ENCODE peak calls at places on chromosomes 13 and 19, in six cellular contexts. One of them, this sample, is unnamed.

GRCh38 chr13:25335856-25336255 is 34.4 kb downstream of the NUP58 start:
- DNase-seq in GM13977: no peak
- DNase-seq in NB4: no peak
- DNase-seq in fibroblast of villous mesenchyme: no peak
- DNase-seq in cardiac muscle cell: no peak
- DNase-seq in tibial nerve: no peak
- DNase-seq in this sample: no peak

GRCh38 chr13:37144661-37145060 is 39.2 kb upstream of the CSNK1A1L start:
- DNase-seq in tibial nerve: no peak
- DNase-seq in NB4: no peak
- DNase-seq in cardiac muscle cell: no peak
- DNase-seq in GM13977: no peak
- DNase-seq in fibroblast of villous mesenchyme: no peak
- DNase-seq in this sample: no peak

GRCh38 chr13:34340534-34340933 is 522.6 kb downstream of the RFC3 start:
- DNase-seq in NB4: no peak
- DNase-seq in GM13977: no peak
- DNase-seq in tibial nerve: no peak
- DNase-seq in fibroblast of villous mesenchyme: peak
- DNase-seq in cardiac muscle cell: no peak
- DNase-seq in this sample: no peak

GRCh38 chr19:47486900-47487299 is 2.9 kb upstream of the KPTN start:
- DNase-seq in tibial nerve: no peak
- DNase-seq in NB4: peak
- DNase-seq in fibroblast of villous mesenchyme: no peak
- DNase-seq in GM13977: no peak
- DNase-seq in cardiac muscle cell: no peak
- DNase-seq in this sample: peak

GRCh38 chr19:33280351-33280921 is 21.9 kb downstream of the CEBPA start:
- DNase-seq in tibial nerve: no peak
- DNase-seq in cardiac muscle cell: no peak
- DNase-seq in fibroblast of villous mesenchyme: no peak
- DNase-seq in NB4: peak
- DNase-seq in GM13977: peak
- DNase-seq in this sample: peak

GRCh38 chr19:34316741-34317241 is 48.2 kb upstream of the GPI start:
- DNase-seq in fibroblast of villous mesenchyme: peak
- DNase-seq in tibial nerve: no peak
- DNase-seq in NB4: no peak
- DNase-seq in GM13977: no peak
- DNase-seq in cardiac muscle cell: no peak
- DNase-seq in this sample: no peak

GRCh38 chr13:51370116-51370515 is 30.6 kb downstream of the SERPINE3 start:
- DNase-seq in cardiac muscle cell: no peak
- DNase-seq in fibroblast of villous mesenchyme: peak
- DNase-seq in GM13977: no peak
- DNase-seq in tibial nerve: no peak
- DNase-seq in NB4: peak
- DNase-seq in this sample: no peak

GRCh38 chr19:18999016-18999758 is 34.1 kb downstream of the SUGP2 start:
- DNase-seq in NB4: no peak
- DNase-seq in cardiac muscle cell: no peak
- DNase-seq in GM13977: no peak
- DNase-seq in fibroblast of villous mesenchyme: peak
- DNase-seq in tibial nerve: no peak
- DNase-seq in this sample: no peak

GRCh38 chr13:43805681-43806128 is 18.9 kb upstream of the ENOX1 start:
- DNase-seq in NB4: no peak
- DNase-seq in GM13977: no peak
- DNase-seq in fibroblast of villous mesenchyme: no peak
- DNase-seq in cardiac muscle cell: no peak
- DNase-seq in tibial nerve: no peak
- DNase-seq in this sample: no peak

GRCh38 chr19:33134571-33135041 is 2.7 kb downstream of the WDR88 start:
- DNase-seq in NB4: no peak
- DNase-seq in tibial nerve: no peak
- DNase-seq in GM13977: peak
- DNase-seq in fibroblast of villous mesenchyme: no peak
- DNase-seq in cardiac muscle cell: no peak
- DNase-seq in this sample: peak

GRCh38 chr13:27339299-27339698 is 68.7 kb downstream of the RASL11A start:
- DNase-seq in cardiac muscle cell: peak
- DNase-seq in fibroblast of villous mesenchyme: peak
- DNase-seq in GM13977: peak
- DNase-seq in tibial nerve: peak
- DNase-seq in NB4: peak
- DNase-seq in this sample: peak

GRCh38 chr19:44990966-44991365 is 10.3 kb upstream of the RELB start:
- DNase-seq in tibial nerve: no peak
- DNase-seq in cardiac muscle cell: no peak
- DNase-seq in NB4: no peak
- DNase-seq in GM13977: no peak
- DNase-seq in fibroblast of villous mesenchyme: no peak
- DNase-seq in this sample: no peak

GRCh38 chr19:49058592-49058991 is 1.0 kb upstream of the CGB7 start:
- DNase-seq in tibial nerve: no peak
- DNase-seq in fibroblast of villous mesenchyme: peak
- DNase-seq in GM13977: peak
- DNase-seq in NB4: no peak
- DNase-seq in cardiac muscle cell: peak
- DNase-seq in this sample: peak

GRCh38 chr19:42270346-42271044 is 1.4 kb downstream of the CIC start:
- DNase-seq in cardiac muscle cell: no peak
- DNase-seq in fibroblast of villous mesenchyme: peak
- DNase-seq in tibial nerve: no peak
- DNase-seq in NB4: peak
- DNase-seq in GM13977: peak
- DNase-seq in this sample: peak

GRCh38 chr13:42041684-42042035 is 6.8 kb upstream of the DGKH start:
- DNase-seq in GM13977: peak
- DNase-seq in fibroblast of villous mesenchyme: peak
- DNase-seq in NB4: peak
- DNase-seq in cardiac muscle cell: peak
- DNase-seq in tibial nerve: peak
- DNase-seq in this sample: peak

GRCh38 chr13:94435604-94436226 is 43.8 kb downstream of the DCT start:
- DNase-seq in NB4: peak
- DNase-seq in tibial nerve: no peak
- DNase-seq in cardiac muscle cell: peak
- DNase-seq in GM13977: peak
- DNase-seq in fibroblast of villous mesenchyme: peak
- DNase-seq in this sample: no peak

GRCh38 chr19:19489804-19490204 is 25.5 kb downstream of the TSSK6 start:
- DNase-seq in NB4: no peak
- DNase-seq in tibial nerve: no peak
- DNase-seq in GM13977: no peak
- DNase-seq in fibroblast of villous mesenchyme: no peak
- DNase-seq in cardiac muscle cell: peak
- DNase-seq in this sample: no peak

GRCh38 chr13:41813426-41813825 is 147.5 kb downstream of the VWA8 start:
- DNase-seq in tibial nerve: no peak
- DNase-seq in GM13977: no peak
- DNase-seq in NB4: no peak
- DNase-seq in cardiac muscle cell: no peak
- DNase-seq in fibroblast of villous mesenchyme: peak
- DNase-seq in this sample: no peak

GRCh38 chr19:6100284-6100915 is 9.9 kb downstream of the RFX2 start:
- DNase-seq in fibroblast of villous mesenchyme: no peak
- DNase-seq in tibial nerve: no peak
- DNase-seq in cardiac muscle cell: no peak
- DNase-seq in GM13977: no peak
- DNase-seq in NB4: peak
- DNase-seq in this sample: peak

DNA sequence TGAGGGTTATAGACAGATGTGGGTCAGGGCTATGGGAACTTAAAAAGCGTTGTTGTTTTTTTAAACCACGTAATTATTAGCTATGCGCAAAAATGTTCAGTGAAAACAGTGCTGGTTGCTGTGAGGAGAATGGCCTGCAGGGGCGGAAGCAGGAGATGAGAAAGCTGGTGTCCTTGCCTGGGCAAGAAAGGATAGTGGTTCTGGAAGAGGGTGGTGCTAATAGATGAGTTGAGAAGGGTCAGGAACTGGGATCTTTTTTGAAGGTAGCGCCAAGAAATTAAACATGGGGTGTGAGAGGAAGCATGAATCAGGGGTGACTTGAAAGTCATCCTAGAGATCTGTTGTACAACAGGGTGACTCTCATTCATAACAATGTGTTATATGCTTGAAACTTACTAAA is 4.8 kb upstream of the SMG9 start:
- DNase-seq in fibroblast of villous mesenchyme: peak
- DNase-seq in NB4: no peak
- DNase-seq in GM13977: no peak
- DNase-seq in cardiac muscle cell: no peak
- DNase-seq in tibial nerve: no peak
- DNase-seq in this sample: no peak
- TF ChIP-seq CTCF in fibroblast of villous mesenchyme: peak
- TF ChIP-seq CTCF in NB4: no peak
- TF ChIP-seq CTCF in GM13977: no peak
- TF ChIP-seq CTCF in cardiac muscle cell: peak
- TF ChIP-seq CTCF in tibial nerve: no peak
- TF ChIP-seq CTCF in this sample: no peak

GRCh38 chr13:113946409-113947181 is 27.3 kb downstream of the C13orf46 start:
- DNase-seq in cardiac muscle cell: no peak
- DNase-seq in GM13977: no peak
- DNase-seq in NB4: no peak
- DNase-seq in fibroblast of villous mesenchyme: no peak
- DNase-seq in tibial nerve: no peak
- DNase-seq in this sample: no peak

GRCh38 chr13:113948034-113948742 is 25.7 kb downstream of the C13orf46 start:
- DNase-seq in cardiac muscle cell: no peak
- DNase-seq in fibroblast of villous mesenchyme: peak
- DNase-seq in GM13977: no peak
- DNase-seq in NB4: peak
- DNase-seq in tibial nerve: no peak
- DNase-seq in this sample: no peak

GRCh38 chr13:113945857-113946408 is 27.9 kb downstream of the C13orf46 start:
- DNase-seq in cardiac muscle cell: no peak
- DNase-seq in NB4: no peak
- DNase-seq in GM13977: no peak
- DNase-seq in tibial nerve: no peak
- DNase-seq in fibroblast of villous mesenchyme: no peak
- DNase-seq in this sample: no peak

GRCh38 chr13:113949546-113949945 is 24.3 kb downstream of the C13orf46 start:
- DNase-seq in cardiac muscle cell: no peak
- DNase-seq in tibial nerve: no peak
- DNase-seq in NB4: no peak
- DNase-seq in fibroblast of villous mesenchyme: no peak
- DNase-seq in GM13977: no peak
- DNase-seq in this sample: no peak

GRCh38 chr13:113947321-113948033 is 26.4 kb downstream of the C13orf46 start:
- DNase-seq in NB4: no peak
- DNase-seq in fibroblast of villous mesenchyme: peak
- DNase-seq in tibial nerve: peak
- DNase-seq in GM13977: no peak
- DNase-seq in cardiac muscle cell: no peak
- DNase-seq in this sample: no peak
- TF ChIP-seq CTCF in NB4: no peak
- TF ChIP-seq CTCF in fibroblast of villous mesenchyme: peak
- TF ChIP-seq CTCF in tibial nerve: peak
- TF ChIP-seq CTCF in GM13977: peak
- TF ChIP-seq CTCF in cardiac muscle cell: peak
- TF ChIP-seq CTCF in this sample: no peak

GRCh38 chr13:45468676-45469075 is 3.9 kb downstream of the COG3 start:
- DNase-seq in NB4: no peak
- DNase-seq in tibial nerve: no peak
- DNase-seq in cardiac muscle cell: no peak
- DNase-seq in fibroblast of villous mesenchyme: no peak
- DNase-seq in GM13977: no peak
- DNase-seq in this sample: peak

GRCh38 chr13:45466359-45466758 is 1.6 kb downstream of the COG3 start:
- DNase-seq in GM13977: no peak
- DNase-seq in tibial nerve: no peak
- DNase-seq in NB4: no peak
- DNase-seq in fibroblast of villous mesenchyme: no peak
- DNase-seq in cardiac muscle cell: no peak
- DNase-seq in this sample: no peak

GRCh38 chr13:45464141-45464686 is 525 bp upstream of the COG3 start:
- DNase-seq in tibial nerve: no peak
- DNase-seq in fibroblast of villous mesenchyme: no peak
- DNase-seq in cardiac muscle cell: no peak
- DNase-seq in GM13977: no peak
- DNase-seq in NB4: no peak
- DNase-seq in this sample: no peak

GRCh38 chr13:45464687-45465453 is at the start of gene COG3:
- DNase-seq in GM13977: peak
- DNase-seq in cardiac muscle cell: peak
- DNase-seq in NB4: peak
- DNase-seq in tibial nerve: peak
- DNase-seq in fibroblast of villous mesenchyme: peak
- DNase-seq in this sample: peak
- TF ChIP-seq CTCF in GM13977: peak
- TF ChIP-seq CTCF in cardiac muscle cell: peak
- TF ChIP-seq CTCF in NB4: peak
- TF ChIP-seq CTCF in tibial nerve: peak
- TF ChIP-seq CTCF in fibroblast of villous mesenchyme: peak
- TF ChIP-seq CTCF in this sample: no peak

GRCh38 chr19:3075605-3076431 is 13.5 kb upstream of the TLE5 start:
- DNase-seq in tibial nerve: no peak
- DNase-seq in cardiac muscle cell: peak
- DNase-seq in fibroblast of villous mesenchyme: no peak
- DNase-seq in NB4: peak
- DNase-seq in GM13977: peak
- DNase-seq in this sample: peak

GRCh38 chr19:3071764-3072163 is 9.5 kb upstream of the TLE5 start:
- DNase-seq in fibroblast of villous mesenchyme: no peak
- DNase-seq in NB4: no peak
- DNase-seq in tibial nerve: no peak
- DNase-seq in GM13977: no peak
- DNase-seq in cardiac muscle cell: no peak
- DNase-seq in this sample: no peak

GRCh38 chr19:3073159-3073563 is 10.9 kb upstream of the TLE5 start:
- DNase-seq in NB4: peak
- DNase-seq in tibial nerve: no peak
- DNase-seq in fibroblast of villous mesenchyme: peak
- DNase-seq in GM13977: no peak
- DNase-seq in cardiac muscle cell: no peak
- DNase-seq in this sample: no peak

GRCh38 chr19:3079578-3079977 is 14.6 kb upstream of the GNA11 start:
- DNase-seq in fibroblast of villous mesenchyme: no peak
- DNase-seq in cardiac muscle cell: no peak
- DNase-seq in GM13977: no peak
- DNase-seq in tibial nerve: no peak
- DNase-seq in NB4: no peak
- DNase-seq in this sample: no peak

DNA sequence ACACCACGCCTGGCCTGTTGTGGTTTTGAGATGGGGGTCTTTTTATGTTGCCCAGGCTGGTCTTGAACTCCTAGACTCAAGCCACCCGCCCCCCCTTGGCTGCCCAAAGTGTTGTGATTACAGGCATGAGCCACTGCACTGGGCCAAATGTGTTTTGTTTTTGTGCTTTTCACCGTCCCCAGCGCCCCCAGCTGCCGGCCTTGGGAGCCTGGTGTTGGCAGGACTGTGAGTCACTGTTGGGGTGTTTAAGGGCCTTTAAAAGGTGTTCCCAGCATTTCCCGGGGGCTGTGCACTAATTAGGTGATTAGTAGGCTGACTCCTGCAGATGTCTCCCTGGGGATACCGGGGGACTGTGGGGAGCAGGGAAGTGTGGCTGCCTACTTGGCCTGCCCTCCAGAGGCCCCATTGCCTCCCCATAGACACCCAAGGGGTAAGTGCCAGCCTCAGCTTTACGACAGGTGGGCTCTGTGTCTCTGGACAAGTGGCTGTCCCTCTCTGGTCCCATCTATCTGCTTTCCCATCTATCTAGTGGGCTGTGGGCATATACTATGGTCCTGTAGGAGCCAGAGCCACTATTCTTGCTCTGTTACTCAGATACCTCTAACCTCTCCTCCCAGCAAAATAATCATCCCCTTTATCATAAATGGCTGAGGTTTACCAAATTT is 11.8 kb upstream of the TLE5 start:
- DNase-seq in NB4: no peak
- DNase-seq in fibroblast of villous mesenchyme: peak
- DNase-seq in GM13977: no peak
- DNase-seq in cardiac muscle cell: no peak
- DNase-seq in tibial nerve: no peak
- DNase-seq in this sample: no peak
- TF ChIP-seq CTCF in NB4: no peak
- TF ChIP-seq CTCF in fibroblast of villous mesenchyme: peak
- TF ChIP-seq CTCF in GM13977: peak
- TF ChIP-seq CTCF in cardiac muscle cell: peak
- TF ChIP-seq CTCF in tibial nerve: no peak
- TF ChIP-seq CTCF in this sample: no peak

This sample was measured in activated CD8-positive, alpha-beta T cell treated with anti-CD3 and anti-CD28 coated beads for 36 hours.